ENCODE peak calls at places on chromosomes 3 and 15, in nine cellular contexts. One of them, this sample, is unnamed.

GRCh38 chr3:37645801-37646380 is 215.8 kb upstream of the CTDSPL start:
- DNase-seq in mesothelial cell of epicardium: no peak
- DNase-seq in CD4-positive, CD25-positive, alpha-beta regulatory T cell: no peak
- DNase-seq in NCI-H524 treated with DMSO at 0.1 percent for 48 hours: no peak
- DNase-seq in SJSA1: no peak
- DNase-seq in hepatic stellate cell: no peak
- DNase-seq in psoas muscle: no peak
- DNase-seq in cardiac fibroblast: peak
- DNase-seq in activated B cell treated with CpG ODN at 0.5 μM for 24 hours: no peak
- DNase-seq in this sample: no peak

GRCh38 chr3:129936757-129937156 is 37.8 kb upstream of the TRH start:
- DNase-seq in cardiac fibroblast: peak
- DNase-seq in SJSA1: peak
- DNase-seq in CD4-positive, CD25-positive, alpha-beta regulatory T cell: peak
- DNase-seq in mesothelial cell of epicardium: no peak
- DNase-seq in activated B cell treated with CpG ODN at 0.5 μM for 24 hours: no peak
- DNase-seq in psoas muscle: no peak
- DNase-seq in NCI-H524 treated with DMSO at 0.1 percent for 48 hours: no peak
- DNase-seq in hepatic stellate cell: peak
- DNase-seq in this sample: peak

GRCh38 chr3:59818033-59818936 is 768.5 kb upstream of the CFAP20DC start:
- DNase-seq in psoas muscle: peak
- DNase-seq in mesothelial cell of epicardium: no peak
- DNase-seq in CD4-positive, CD25-positive, alpha-beta regulatory T cell: no peak
- DNase-seq in SJSA1: peak
- DNase-seq in activated B cell treated with CpG ODN at 0.5 μM for 24 hours: no peak
- DNase-seq in cardiac fibroblast: peak
- DNase-seq in NCI-H524 treated with DMSO at 0.1 percent for 48 hours: no peak
- DNase-seq in hepatic stellate cell: peak
- DNase-seq in this sample: peak

GRCh38 chr3:38227989-38228388 is 37.6 kb upstream of the SLC22A13 start:
- DNase-seq in SJSA1: peak
- DNase-seq in psoas muscle: no peak
- DNase-seq in CD4-positive, CD25-positive, alpha-beta regulatory T cell: no peak
- DNase-seq in hepatic stellate cell: peak
- DNase-seq in activated B cell treated with CpG ODN at 0.5 μM for 24 hours: no peak
- DNase-seq in mesothelial cell of epicardium: no peak
- DNase-seq in NCI-H524 treated with DMSO at 0.1 percent for 48 hours: no peak
- DNase-seq in cardiac fibroblast: peak
- DNase-seq in this sample: peak

GRCh38 chr3:172193436-172193835 is 154.1 kb downstream of the FNDC3B start:
- DNase-seq in psoas muscle: no peak
- DNase-seq in cardiac fibroblast: no peak
- DNase-seq in hepatic stellate cell: no peak
- DNase-seq in mesothelial cell of epicardium: no peak
- DNase-seq in NCI-H524 treated with DMSO at 0.1 percent for 48 hours: no peak
- DNase-seq in activated B cell treated with CpG ODN at 0.5 μM for 24 hours: no peak
- DNase-seq in SJSA1: no peak
- DNase-seq in CD4-positive, CD25-positive, alpha-beta regulatory T cell: no peak
- DNase-seq in this sample: no peak

GRCh38 chr3:60810876-60811275 is 440.4 kb downstream of the FHIT start:
- DNase-seq in CD4-positive, CD25-positive, alpha-beta regulatory T cell: no peak
- DNase-seq in cardiac fibroblast: no peak
- DNase-seq in psoas muscle: no peak
- DNase-seq in SJSA1: no peak
- DNase-seq in hepatic stellate cell: no peak
- DNase-seq in activated B cell treated with CpG ODN at 0.5 μM for 24 hours: no peak
- DNase-seq in NCI-H524 treated with DMSO at 0.1 percent for 48 hours: no peak
- DNase-seq in mesothelial cell of epicardium: no peak
- DNase-seq in this sample: no peak

GRCh38 chr3:78725703-78726246 is 1042.0 kb downstream of the ROBO1 start:
- DNase-seq in hepatic stellate cell: no peak
- DNase-seq in mesothelial cell of epicardium: no peak
- DNase-seq in cardiac fibroblast: no peak
- DNase-seq in SJSA1: no peak
- DNase-seq in CD4-positive, CD25-positive, alpha-beta regulatory T cell: no peak
- DNase-seq in activated B cell treated with CpG ODN at 0.5 μM for 24 hours: no peak
- DNase-seq in psoas muscle: no peak
- DNase-seq in NCI-H524 treated with DMSO at 0.1 percent for 48 hours: no peak
- DNase-seq in this sample: no peak

GRCh38 chr3:39216176-39216790 is 23.9 kb upstream of the XIRP1 start:
- DNase-seq in hepatic stellate cell: no peak
- DNase-seq in SJSA1: no peak
- DNase-seq in cardiac fibroblast: no peak
- DNase-seq in mesothelial cell of epicardium: no peak
- DNase-seq in activated B cell treated with CpG ODN at 0.5 μM for 24 hours: no peak
- DNase-seq in psoas muscle: no peak
- DNase-seq in NCI-H524 treated with DMSO at 0.1 percent for 48 hours: peak
- DNase-seq in CD4-positive, CD25-positive, alpha-beta regulatory T cell: no peak
- DNase-seq in this sample: no peak

GRCh38 chr3:36032180-36032895 is 348.0 kb upstream of the STAC start:
- DNase-seq in hepatic stellate cell: no peak
- DNase-seq in psoas muscle: no peak
- DNase-seq in cardiac fibroblast: no peak
- DNase-seq in NCI-H524 treated with DMSO at 0.1 percent for 48 hours: peak
- DNase-seq in activated B cell treated with CpG ODN at 0.5 μM for 24 hours: no peak
- DNase-seq in mesothelial cell of epicardium: no peak
- DNase-seq in CD4-positive, CD25-positive, alpha-beta regulatory T cell: no peak
- DNase-seq in SJSA1: no peak
- DNase-seq in this sample: no peak

GRCh38 chr3:8603115-8603710 is 41.4 kb downstream of the SSUH2 start:
- DNase-seq in CD4-positive, CD25-positive, alpha-beta regulatory T cell: no peak
- DNase-seq in NCI-H524 treated with DMSO at 0.1 percent for 48 hours: no peak
- DNase-seq in SJSA1: no peak
- DNase-seq in psoas muscle: peak
- DNase-seq in hepatic stellate cell: no peak
- DNase-seq in cardiac fibroblast: peak
- DNase-seq in activated B cell treated with CpG ODN at 0.5 μM for 24 hours: no peak
- DNase-seq in mesothelial cell of epicardium: no peak
- DNase-seq in this sample: no peak

GRCh38 chr3:177190701-177191100 is 6.6 kb downstream of the TBL1XR1 start:
- DNase-seq in CD4-positive, CD25-positive, alpha-beta regulatory T cell: no peak
- DNase-seq in SJSA1: no peak
- DNase-seq in cardiac fibroblast: peak
- DNase-seq in NCI-H524 treated with DMSO at 0.1 percent for 48 hours: no peak
- DNase-seq in hepatic stellate cell: peak
- DNase-seq in mesothelial cell of epicardium: no peak
- DNase-seq in psoas muscle: no peak
- DNase-seq in activated B cell treated with CpG ODN at 0.5 μM for 24 hours: no peak
- DNase-seq in this sample: no peak

GRCh38 chr3:124260206-124260915 is 268.4 kb upstream of the ROPN1 start:
- DNase-seq in SJSA1: peak
- DNase-seq in cardiac fibroblast: peak
- DNase-seq in mesothelial cell of epicardium: no peak
- DNase-seq in NCI-H524 treated with DMSO at 0.1 percent for 48 hours: no peak
- DNase-seq in psoas muscle: peak
- DNase-seq in hepatic stellate cell: peak
- DNase-seq in activated B cell treated with CpG ODN at 0.5 μM for 24 hours: no peak
- DNase-seq in CD4-positive, CD25-positive, alpha-beta regulatory T cell: no peak
- DNase-seq in this sample: peak

GRCh38 chr3:63655519-63655918 is 3.0 kb downstream of the SNTN start:
- DNase-seq in psoas muscle: no peak
- DNase-seq in activated B cell treated with CpG ODN at 0.5 μM for 24 hours: no peak
- DNase-seq in cardiac fibroblast: peak
- DNase-seq in NCI-H524 treated with DMSO at 0.1 percent for 48 hours: no peak
- DNase-seq in SJSA1: peak
- DNase-seq in mesothelial cell of epicardium: no peak
- DNase-seq in CD4-positive, CD25-positive, alpha-beta regulatory T cell: no peak
- DNase-seq in hepatic stellate cell: peak
- DNase-seq in this sample: no peak

GRCh38 chr3:71998995-71999673 is 214.2 kb upstream of the PROK2 start:
- DNase-seq in psoas muscle: no peak
- DNase-seq in SJSA1: peak
- DNase-seq in hepatic stellate cell: peak
- DNase-seq in NCI-H524 treated with DMSO at 0.1 percent for 48 hours: no peak
- DNase-seq in CD4-positive, CD25-positive, alpha-beta regulatory T cell: peak
- DNase-seq in mesothelial cell of epicardium: no peak
- DNase-seq in cardiac fibroblast: peak
- DNase-seq in activated B cell treated with CpG ODN at 0.5 μM for 24 hours: no peak
- DNase-seq in this sample: peak

GRCh38 chr3:132509096-132509495 is 88.0 kb upstream of the ACKR4 start:
- DNase-seq in NCI-H524 treated with DMSO at 0.1 percent for 48 hours: no peak
- DNase-seq in activated B cell treated with CpG ODN at 0.5 μM for 24 hours: no peak
- DNase-seq in CD4-positive, CD25-positive, alpha-beta regulatory T cell: no peak
- DNase-seq in hepatic stellate cell: no peak
- DNase-seq in cardiac fibroblast: no peak
- DNase-seq in psoas muscle: no peak
- DNase-seq in mesothelial cell of epicardium: no peak
- DNase-seq in SJSA1: no peak
- DNase-seq in this sample: no peak

GRCh38 chr3:47394140-47394855 is 13.5 kb downstream of the PTPN23 start:
- DNase-seq in psoas muscle: no peak
- DNase-seq in CD4-positive, CD25-positive, alpha-beta regulatory T cell: no peak
- DNase-seq in SJSA1: peak
- DNase-seq in cardiac fibroblast: peak
- DNase-seq in NCI-H524 treated with DMSO at 0.1 percent for 48 hours: no peak
- DNase-seq in activated B cell treated with CpG ODN at 0.5 μM for 24 hours: no peak
- DNase-seq in mesothelial cell of epicardium: no peak
- DNase-seq in hepatic stellate cell: peak
- DNase-seq in this sample: no peak

GRCh38 chr15:45801543-45801942 is 166.7 kb downstream of the SQOR start:
- DNase-seq in cardiac fibroblast: peak
- DNase-seq in NCI-H524 treated with DMSO at 0.1 percent for 48 hours: no peak
- DNase-seq in hepatic stellate cell: no peak
- DNase-seq in activated B cell treated with CpG ODN at 0.5 μM for 24 hours: no peak
- DNase-seq in mesothelial cell of epicardium: no peak
- DNase-seq in SJSA1: no peak
- DNase-seq in CD4-positive, CD25-positive, alpha-beta regulatory T cell: no peak
- DNase-seq in psoas muscle: no peak
- DNase-seq in this sample: no peak

GRCh38 chr3:132641837-132642538 is 17.6 kb downstream of the ACAD11 start:
- DNase-seq in psoas muscle: no peak
- DNase-seq in NCI-H524 treated with DMSO at 0.1 percent for 48 hours: peak
- DNase-seq in SJSA1: peak
- DNase-seq in CD4-positive, CD25-positive, alpha-beta regulatory T cell: peak
- DNase-seq in activated B cell treated with CpG ODN at 0.5 μM for 24 hours: no peak
- DNase-seq in hepatic stellate cell: peak
- DNase-seq in cardiac fibroblast: peak
- DNase-seq in mesothelial cell of epicardium: no peak
- DNase-seq in this sample: peak

GRCh38 chr15:63985221-63986184 is 60.8 kb downstream of the DAPK2 start:
- DNase-seq in mesothelial cell of epicardium: no peak
- DNase-seq in hepatic stellate cell: no peak
- DNase-seq in SJSA1: no peak
- DNase-seq in activated B cell treated with CpG ODN at 0.5 μM for 24 hours: no peak
- DNase-seq in cardiac fibroblast: no peak
- DNase-seq in CD4-positive, CD25-positive, alpha-beta regulatory T cell: no peak
- DNase-seq in psoas muscle: peak
- DNase-seq in NCI-H524 treated with DMSO at 0.1 percent for 48 hours: no peak
- DNase-seq in this sample: no peak

GRCh38 chr15:32784571-32784970 is 66.8 kb downstream of the GREM1 start:
- DNase-seq in activated B cell treated with CpG ODN at 0.5 μM for 24 hours: no peak
- DNase-seq in mesothelial cell of epicardium: no peak
- DNase-seq in hepatic stellate cell: no peak
- DNase-seq in cardiac fibroblast: no peak
- DNase-seq in NCI-H524 treated with DMSO at 0.1 percent for 48 hours: no peak
- DNase-seq in SJSA1: no peak
- DNase-seq in CD4-positive, CD25-positive, alpha-beta regulatory T cell: no peak
- DNase-seq in psoas muscle: no peak
- DNase-seq in this sample: no peak

GRCh38 chr3:196774191-196774820 is 34.6 kb downstream of the PAK2 start:
- DNase-seq in hepatic stellate cell: no peak
- DNase-seq in CD4-positive, CD25-positive, alpha-beta regulatory T cell: no peak
- DNase-seq in SJSA1: no peak
- DNase-seq in psoas muscle: no peak
- DNase-seq in NCI-H524 treated with DMSO at 0.1 percent for 48 hours: peak
- DNase-seq in mesothelial cell of epicardium: no peak
- DNase-seq in activated B cell treated with CpG ODN at 0.5 μM for 24 hours: no peak
- DNase-seq in cardiac fibroblast: no peak
- DNase-seq in this sample: peak

GRCh38 chr3:102068327-102068726 is 219.0 kb downstream of the NFKBIZ start:
- DNase-seq in mesothelial cell of epicardium: no peak
- DNase-seq in activated B cell treated with CpG ODN at 0.5 μM for 24 hours: no peak
- DNase-seq in cardiac fibroblast: no peak
- DNase-seq in hepatic stellate cell: no peak
- DNase-seq in psoas muscle: no peak
- DNase-seq in SJSA1: no peak
- DNase-seq in NCI-H524 treated with DMSO at 0.1 percent for 48 hours: no peak
- DNase-seq in CD4-positive, CD25-positive, alpha-beta regulatory T cell: no peak
- DNase-seq in this sample: no peak

GRCh38 chr3:25572919-25573385 is 91.8 kb downstream of the TOP2B start:
- DNase-seq in SJSA1: peak
- DNase-seq in CD4-positive, CD25-positive, alpha-beta regulatory T cell: no peak
- DNase-seq in mesothelial cell of epicardium: no peak
- DNase-seq in cardiac fibroblast: peak
- DNase-seq in NCI-H524 treated with DMSO at 0.1 percent for 48 hours: no peak
- DNase-seq in activated B cell treated with CpG ODN at 0.5 μM for 24 hours: no peak
- DNase-seq in psoas muscle: no peak
- DNase-seq in hepatic stellate cell: peak
- DNase-seq in this sample: no peak

GRCh38 chr3:25007974-25008658 is 419.9 kb upstream of the RARB start:
- DNase-seq in psoas muscle: no peak
- DNase-seq in mesothelial cell of epicardium: no peak
- DNase-seq in cardiac fibroblast: peak
- DNase-seq in CD4-positive, CD25-positive, alpha-beta regulatory T cell: no peak
- DNase-seq in NCI-H524 treated with DMSO at 0.1 percent for 48 hours: no peak
- DNase-seq in hepatic stellate cell: no peak
- DNase-seq in activated B cell treated with CpG ODN at 0.5 μM for 24 hours: no peak
- DNase-seq in SJSA1: no peak
- DNase-seq in this sample: no peak

GRCh38 chr3:94184781-94185180 is 121.9 kb downstream of the NSUN3 start:
- DNase-seq in cardiac fibroblast: peak
- DNase-seq in CD4-positive, CD25-positive, alpha-beta regulatory T cell: no peak
- DNase-seq in mesothelial cell of epicardium: no peak
- DNase-seq in activated B cell treated with CpG ODN at 0.5 μM for 24 hours: no peak
- DNase-seq in NCI-H524 treated with DMSO at 0.1 percent for 48 hours: no peak
- DNase-seq in hepatic stellate cell: no peak
- DNase-seq in SJSA1: no peak
- DNase-seq in psoas muscle: no peak
- DNase-seq in this sample: peak

GRCh38 chr15:63054985-63055384 is 12.4 kb downstream of the TPM1 start:
- DNase-seq in hepatic stellate cell: no peak
- DNase-seq in NCI-H524 treated with DMSO at 0.1 percent for 48 hours: no peak
- DNase-seq in psoas muscle: no peak
- DNase-seq in mesothelial cell of epicardium: no peak
- DNase-seq in SJSA1: peak
- DNase-seq in CD4-positive, CD25-positive, alpha-beta regulatory T cell: no peak
- DNase-seq in activated B cell treated with CpG ODN at 0.5 μM for 24 hours: no peak
- DNase-seq in cardiac fibroblast: no peak
- DNase-seq in this sample: no peak

GRCh38 chr3:58639001-58639400 is 27.6 kb downstream of the FAM3D start:
- DNase-seq in hepatic stellate cell: peak
- DNase-seq in NCI-H524 treated with DMSO at 0.1 percent for 48 hours: no peak
- DNase-seq in activated B cell treated with CpG ODN at 0.5 μM for 24 hours: no peak
- DNase-seq in cardiac fibroblast: peak
- DNase-seq in psoas muscle: no peak
- DNase-seq in CD4-positive, CD25-positive, alpha-beta regulatory T cell: no peak
- DNase-seq in SJSA1: no peak
- DNase-seq in mesothelial cell of epicardium: no peak
- DNase-seq in this sample: no peak